ENCODE peak calls at places on chromosome 16, in seven cellular contexts. One of them, this sample, is unnamed.

GRCh38 chr16:80540516-80541305 is at the start of gene DYNLRB2:
- ATAC-seq in central memory CD8-positive, alpha-beta T cell: peak
- ATAC-seq in stimulated activated naive CD8-positive, alpha-beta T cell treated with anti-CD3 and anti-CD28 coated beads, Interleukin-15, Interleukin-2, amounts not matched to agents 100 U/mL and 50 U/mL, for 24 hours: peak
- ATAC-seq in left cardiac atrium: peak
- ATAC-seq in left colon: peak
- ATAC-seq in Panc1: peak
- ATAC-seq in activated CD8-positive, alpha-beta T cell treated with anti-CD3 and anti-CD28 coated beads, Interleukin-2, amount 10 ng/mL, durations not matched to agents 7 days and 5 days: peak
- ATAC-seq in this sample: peak

GRCh38 chr16:89686520-89687091 is at the start of gene CDK10:
- ATAC-seq in central memory CD8-positive, alpha-beta T cell: peak
- ATAC-seq in stimulated activated naive CD8-positive, alpha-beta T cell treated with anti-CD3 and anti-CD28 coated beads, Interleukin-15, Interleukin-2, amounts not matched to agents 100 U/mL and 50 U/mL, for 24 hours: peak
- ATAC-seq in left cardiac atrium: peak
- ATAC-seq in left colon: peak
- ATAC-seq in Panc1: peak
- ATAC-seq in activated CD8-positive, alpha-beta T cell treated with anti-CD3 and anti-CD28 coated beads, Interleukin-2, amount 10 ng/mL, durations not matched to agents 7 days and 5 days: peak
- ATAC-seq in this sample: peak

GRCh38 chr16:57634171-57634570 is 5.7 kb downstream of the ADGRG1 start:
- ATAC-seq in central memory CD8-positive, alpha-beta T cell: no peak
- ATAC-seq in stimulated activated naive CD8-positive, alpha-beta T cell treated with anti-CD3 and anti-CD28 coated beads, Interleukin-15, Interleukin-2, amounts not matched to agents 100 U/mL and 50 U/mL, for 24 hours: no peak
- ATAC-seq in left cardiac atrium: peak
- ATAC-seq in left colon: no peak
- ATAC-seq in Panc1: no peak
- ATAC-seq in activated CD8-positive, alpha-beta T cell treated with anti-CD3 and anti-CD28 coated beads, Interleukin-2, amount 10 ng/mL, durations not matched to agents 7 days and 5 days: no peak
- ATAC-seq in this sample: peak

GRCh38 chr16:57834936-57835335 is 32.6 kb upstream of the KIFC3 start:
- ATAC-seq in central memory CD8-positive, alpha-beta T cell: no peak
- ATAC-seq in stimulated activated naive CD8-positive, alpha-beta T cell treated with anti-CD3 and anti-CD28 coated beads, Interleukin-15, Interleukin-2, amounts not matched to agents 100 U/mL and 50 U/mL, for 24 hours: no peak
- ATAC-seq in left cardiac atrium: no peak
- ATAC-seq in left colon: no peak
- ATAC-seq in Panc1: no peak
- ATAC-seq in activated CD8-positive, alpha-beta T cell treated with anti-CD3 and anti-CD28 coated beads, Interleukin-2, amount 10 ng/mL, durations not matched to agents 7 days and 5 days: no peak
- ATAC-seq in this sample: peak

GRCh38 chr16:689175-689897 is 862 bp downstream of the WDR24 start:
- ATAC-seq in central memory CD8-positive, alpha-beta T cell: no peak
- ATAC-seq in stimulated activated naive CD8-positive, alpha-beta T cell treated with anti-CD3 and anti-CD28 coated beads, Interleukin-15, Interleukin-2, amounts not matched to agents 100 U/mL and 50 U/mL, for 24 hours: no peak
- ATAC-seq in left cardiac atrium: no peak
- ATAC-seq in left colon: peak
- ATAC-seq in Panc1: peak
- ATAC-seq in activated CD8-positive, alpha-beta T cell treated with anti-CD3 and anti-CD28 coated beads, Interleukin-2, amount 10 ng/mL, durations not matched to agents 7 days and 5 days: no peak
- ATAC-seq in this sample: peak

GRCh38 chr16:65816556-65816955 is 549.9 kb upstream of the CDH5 start:
- ATAC-seq in central memory CD8-positive, alpha-beta T cell: no peak
- ATAC-seq in stimulated activated naive CD8-positive, alpha-beta T cell treated with anti-CD3 and anti-CD28 coated beads, Interleukin-15, Interleukin-2, amounts not matched to agents 100 U/mL and 50 U/mL, for 24 hours: no peak
- ATAC-seq in left cardiac atrium: no peak
- ATAC-seq in left colon: no peak
- ATAC-seq in Panc1: no peak
- ATAC-seq in activated CD8-positive, alpha-beta T cell treated with anti-CD3 and anti-CD28 coated beads, Interleukin-2, amount 10 ng/mL, durations not matched to agents 7 days and 5 days: no peak
- ATAC-seq in this sample: no peak

GRCh38 chr16:23134274-23134673 is 15.0 kb downstream of the USP31 start:
- ATAC-seq in central memory CD8-positive, alpha-beta T cell: no peak
- ATAC-seq in stimulated activated naive CD8-positive, alpha-beta T cell treated with anti-CD3 and anti-CD28 coated beads, Interleukin-15, Interleukin-2, amounts not matched to agents 100 U/mL and 50 U/mL, for 24 hours: no peak
- ATAC-seq in left cardiac atrium: peak
- ATAC-seq in left colon: peak
- ATAC-seq in Panc1: no peak
- ATAC-seq in activated CD8-positive, alpha-beta T cell treated with anti-CD3 and anti-CD28 coated beads, Interleukin-2, amount 10 ng/mL, durations not matched to agents 7 days and 5 days: no peak
- ATAC-seq in this sample: peak

GRCh38 chr16:66901626-66902025 is 17.1 kb downstream of the CDH16 start:
- ATAC-seq in central memory CD8-positive, alpha-beta T cell: no peak
- ATAC-seq in stimulated activated naive CD8-positive, alpha-beta T cell treated with anti-CD3 and anti-CD28 coated beads, Interleukin-15, Interleukin-2, amounts not matched to agents 100 U/mL and 50 U/mL, for 24 hours: no peak
- ATAC-seq in left cardiac atrium: no peak
- ATAC-seq in left colon: no peak
- ATAC-seq in Panc1: no peak
- ATAC-seq in activated CD8-positive, alpha-beta T cell treated with anti-CD3 and anti-CD28 coated beads, Interleukin-2, amount 10 ng/mL, durations not matched to agents 7 days and 5 days: no peak
- ATAC-seq in this sample: no peak

GRCh38 chr16:23768581-23768980 is 13.8 kb downstream of the CHP2 start:
- ATAC-seq in central memory CD8-positive, alpha-beta T cell: no peak
- ATAC-seq in stimulated activated naive CD8-positive, alpha-beta T cell treated with anti-CD3 and anti-CD28 coated beads, Interleukin-15, Interleukin-2, amounts not matched to agents 100 U/mL and 50 U/mL, for 24 hours: no peak
- ATAC-seq in left cardiac atrium: no peak
- ATAC-seq in left colon: peak
- ATAC-seq in Panc1: no peak
- ATAC-seq in activated CD8-positive, alpha-beta T cell treated with anti-CD3 and anti-CD28 coated beads, Interleukin-2, amount 10 ng/mL, durations not matched to agents 7 days and 5 days: no peak
- ATAC-seq in this sample: no peak

GRCh38 chr16:17459903-17460521 is 10.7 kb downstream of the XYLT1 start:
- ATAC-seq in central memory CD8-positive, alpha-beta T cell: no peak
- ATAC-seq in stimulated activated naive CD8-positive, alpha-beta T cell treated with anti-CD3 and anti-CD28 coated beads, Interleukin-15, Interleukin-2, amounts not matched to agents 100 U/mL and 50 U/mL, for 24 hours: no peak
- ATAC-seq in left cardiac atrium: peak
- ATAC-seq in left colon: no peak
- ATAC-seq in Panc1: no peak
- ATAC-seq in activated CD8-positive, alpha-beta T cell treated with anti-CD3 and anti-CD28 coated beads, Interleukin-2, amount 10 ng/mL, durations not matched to agents 7 days and 5 days: no peak
- ATAC-seq in this sample: no peak

GRCh38 chr16:4915226-4915761 is 21.7 kb downstream of the PPL start:
- ATAC-seq in central memory CD8-positive, alpha-beta T cell: no peak
- ATAC-seq in stimulated activated naive CD8-positive, alpha-beta T cell treated with anti-CD3 and anti-CD28 coated beads, Interleukin-15, Interleukin-2, amounts not matched to agents 100 U/mL and 50 U/mL, for 24 hours: no peak
- ATAC-seq in left cardiac atrium: no peak
- ATAC-seq in left colon: no peak
- ATAC-seq in Panc1: peak
- ATAC-seq in activated CD8-positive, alpha-beta T cell treated with anti-CD3 and anti-CD28 coated beads, Interleukin-2, amount 10 ng/mL, durations not matched to agents 7 days and 5 days: no peak
- ATAC-seq in this sample: no peak

GRCh38 chr16:10646581-10647263 is 48.0 kb downstream of the TEKT5 start:
- ATAC-seq in central memory CD8-positive, alpha-beta T cell: no peak
- ATAC-seq in stimulated activated naive CD8-positive, alpha-beta T cell treated with anti-CD3 and anti-CD28 coated beads, Interleukin-15, Interleukin-2, amounts not matched to agents 100 U/mL and 50 U/mL, for 24 hours: no peak
- ATAC-seq in left cardiac atrium: no peak
- ATAC-seq in left colon: peak
- ATAC-seq in Panc1: no peak
- ATAC-seq in activated CD8-positive, alpha-beta T cell treated with anti-CD3 and anti-CD28 coated beads, Interleukin-2, amount 10 ng/mL, durations not matched to agents 7 days and 5 days: no peak
- ATAC-seq in this sample: no peak

GRCh38 chr16:30115238-30115637 is 1.9 kb upstream of the GDPD3 start:
- ATAC-seq in central memory CD8-positive, alpha-beta T cell: no peak
- ATAC-seq in stimulated activated naive CD8-positive, alpha-beta T cell treated with anti-CD3 and anti-CD28 coated beads, Interleukin-15, Interleukin-2, amounts not matched to agents 100 U/mL and 50 U/mL, for 24 hours: no peak
- ATAC-seq in left cardiac atrium: no peak
- ATAC-seq in left colon: peak
- ATAC-seq in Panc1: no peak
- ATAC-seq in activated CD8-positive, alpha-beta T cell treated with anti-CD3 and anti-CD28 coated beads, Interleukin-2, amount 10 ng/mL, durations not matched to agents 7 days and 5 days: no peak
- ATAC-seq in this sample: no peak

GRCh38 chr16:47395733-47396503 is 64.9 kb downstream of the ITFG1 start:
- ATAC-seq in central memory CD8-positive, alpha-beta T cell: no peak
- ATAC-seq in stimulated activated naive CD8-positive, alpha-beta T cell treated with anti-CD3 and anti-CD28 coated beads, Interleukin-15, Interleukin-2, amounts not matched to agents 100 U/mL and 50 U/mL, for 24 hours: no peak
- ATAC-seq in left cardiac atrium: no peak
- ATAC-seq in left colon: no peak
- ATAC-seq in Panc1: no peak
- ATAC-seq in activated CD8-positive, alpha-beta T cell treated with anti-CD3 and anti-CD28 coated beads, Interleukin-2, amount 10 ng/mL, durations not matched to agents 7 days and 5 days: no peak
- ATAC-seq in this sample: no peak

GRCh38 chr16:26594666-26595065 is 472.1 kb upstream of the C16orf82 start:
- ATAC-seq in central memory CD8-positive, alpha-beta T cell: no peak
- ATAC-seq in stimulated activated naive CD8-positive, alpha-beta T cell treated with anti-CD3 and anti-CD28 coated beads, Interleukin-15, Interleukin-2, amounts not matched to agents 100 U/mL and 50 U/mL, for 24 hours: no peak
- ATAC-seq in left cardiac atrium: no peak
- ATAC-seq in left colon: no peak
- ATAC-seq in Panc1: no peak
- ATAC-seq in activated CD8-positive, alpha-beta T cell treated with anti-CD3 and anti-CD28 coated beads, Interleukin-2, amount 10 ng/mL, durations not matched to agents 7 days and 5 days: no peak
- ATAC-seq in this sample: no peak

GRCh38 chr16:53495325-53495724 is 7.7 kb downstream of the AKTIP start:
- ATAC-seq in central memory CD8-positive, alpha-beta T cell: no peak
- ATAC-seq in stimulated activated naive CD8-positive, alpha-beta T cell treated with anti-CD3 and anti-CD28 coated beads, Interleukin-15, Interleukin-2, amounts not matched to agents 100 U/mL and 50 U/mL, for 24 hours: no peak
- ATAC-seq in left cardiac atrium: no peak
- ATAC-seq in left colon: no peak
- ATAC-seq in Panc1: no peak
- ATAC-seq in activated CD8-positive, alpha-beta T cell treated with anti-CD3 and anti-CD28 coated beads, Interleukin-2, amount 10 ng/mL, durations not matched to agents 7 days and 5 days: no peak
- ATAC-seq in this sample: peak

GRCh38 chr16:52725043-52725442 is 178.1 kb upstream of the TOX3 start:
- ATAC-seq in central memory CD8-positive, alpha-beta T cell: no peak
- ATAC-seq in stimulated activated naive CD8-positive, alpha-beta T cell treated with anti-CD3 and anti-CD28 coated beads, Interleukin-15, Interleukin-2, amounts not matched to agents 100 U/mL and 50 U/mL, for 24 hours: no peak
- ATAC-seq in left cardiac atrium: no peak
- ATAC-seq in left colon: no peak
- ATAC-seq in Panc1: no peak
- ATAC-seq in activated CD8-positive, alpha-beta T cell treated with anti-CD3 and anti-CD28 coated beads, Interleukin-2, amount 10 ng/mL, durations not matched to agents 7 days and 5 days: no peak
- ATAC-seq in this sample: no peak

GRCh38 chr16:671353-672131 is 3.6 kb downstream of the RHOT2 start:
- ATAC-seq in central memory CD8-positive, alpha-beta T cell: no peak
- ATAC-seq in stimulated activated naive CD8-positive, alpha-beta T cell treated with anti-CD3 and anti-CD28 coated beads, Interleukin-15, Interleukin-2, amounts not matched to agents 100 U/mL and 50 U/mL, for 24 hours: no peak
- ATAC-seq in left cardiac atrium: no peak
- ATAC-seq in left colon: no peak
- ATAC-seq in Panc1: no peak
- ATAC-seq in activated CD8-positive, alpha-beta T cell treated with anti-CD3 and anti-CD28 coated beads, Interleukin-2, amount 10 ng/mL, durations not matched to agents 7 days and 5 days: no peak
- ATAC-seq in this sample: no peak

GRCh38 chr16:13856398-13856797 is 63.6 kb upstream of the ERCC4 start:
- ATAC-seq in central memory CD8-positive, alpha-beta T cell: no peak
- ATAC-seq in stimulated activated naive CD8-positive, alpha-beta T cell treated with anti-CD3 and anti-CD28 coated beads, Interleukin-15, Interleukin-2, amounts not matched to agents 100 U/mL and 50 U/mL, for 24 hours: no peak
- ATAC-seq in left cardiac atrium: no peak
- ATAC-seq in left colon: no peak
- ATAC-seq in Panc1: no peak
- ATAC-seq in activated CD8-positive, alpha-beta T cell treated with anti-CD3 and anti-CD28 coated beads, Interleukin-2, amount 10 ng/mL, durations not matched to agents 7 days and 5 days: no peak
- ATAC-seq in this sample: no peak

GRCh38 chr16:22977294-22977697 is 163.3 kb downstream of the HS3ST2 start:
- ATAC-seq in central memory CD8-positive, alpha-beta T cell: no peak
- ATAC-seq in stimulated activated naive CD8-positive, alpha-beta T cell treated with anti-CD3 and anti-CD28 coated beads, Interleukin-15, Interleukin-2, amounts not matched to agents 100 U/mL and 50 U/mL, for 24 hours: no peak
- ATAC-seq in left cardiac atrium: no peak
- ATAC-seq in left colon: no peak
- ATAC-seq in Panc1: no peak
- ATAC-seq in activated CD8-positive, alpha-beta T cell treated with anti-CD3 and anti-CD28 coated beads, Interleukin-2, amount 10 ng/mL, durations not matched to agents 7 days and 5 days: no peak
- ATAC-seq in this sample: no peak

GRCh38 chr16:81841709-81842108 is 62.6 kb downstream of the PLCG2 start:
- ATAC-seq in central memory CD8-positive, alpha-beta T cell: peak
- ATAC-seq in stimulated activated naive CD8-positive, alpha-beta T cell treated with anti-CD3 and anti-CD28 coated beads, Interleukin-15, Interleukin-2, amounts not matched to agents 100 U/mL and 50 U/mL, for 24 hours: peak
- ATAC-seq in left cardiac atrium: no peak
- ATAC-seq in left colon: no peak
- ATAC-seq in Panc1: no peak
- ATAC-seq in activated CD8-positive, alpha-beta T cell treated with anti-CD3 and anti-CD28 coated beads, Interleukin-2, amount 10 ng/mL, durations not matched to agents 7 days and 5 days: peak
- ATAC-seq in this sample: no peak

GRCh38 chr16:1677339-1677738 is 740 bp upstream of the JPT2 start:
- ATAC-seq in central memory CD8-positive, alpha-beta T cell: no peak
- ATAC-seq in stimulated activated naive CD8-positive, alpha-beta T cell treated with anti-CD3 and anti-CD28 coated beads, Interleukin-15, Interleukin-2, amounts not matched to agents 100 U/mL and 50 U/mL, for 24 hours: no peak
- ATAC-seq in left cardiac atrium: no peak
- ATAC-seq in left colon: no peak
- ATAC-seq in Panc1: no peak
- ATAC-seq in activated CD8-positive, alpha-beta T cell treated with anti-CD3 and anti-CD28 coated beads, Interleukin-2, amount 10 ng/mL, durations not matched to agents 7 days and 5 days: no peak
- ATAC-seq in this sample: no peak

GRCh38 chr16:57987441-57988177 is 12.9 kb downstream of the ZNF319 start:
- ATAC-seq in central memory CD8-positive, alpha-beta T cell: no peak
- ATAC-seq in stimulated activated naive CD8-positive, alpha-beta T cell treated with anti-CD3 and anti-CD28 coated beads, Interleukin-15, Interleukin-2, amounts not matched to agents 100 U/mL and 50 U/mL, for 24 hours: no peak
- ATAC-seq in left cardiac atrium: no peak
- ATAC-seq in left colon: no peak
- ATAC-seq in Panc1: no peak
- ATAC-seq in activated CD8-positive, alpha-beta T cell treated with anti-CD3 and anti-CD28 coated beads, Interleukin-2, amount 10 ng/mL, durations not matched to agents 7 days and 5 days: no peak
- ATAC-seq in this sample: no peak

GRCh38 chr16:84449156-84450140 is 55.0 kb downstream of the MEAK7 start:
- ATAC-seq in central memory CD8-positive, alpha-beta T cell: no peak
- ATAC-seq in stimulated activated naive CD8-positive, alpha-beta T cell treated with anti-CD3 and anti-CD28 coated beads, Interleukin-15, Interleukin-2, amounts not matched to agents 100 U/mL and 50 U/mL, for 24 hours: no peak
- ATAC-seq in left cardiac atrium: no peak
- ATAC-seq in left colon: peak
- ATAC-seq in Panc1: no peak
- ATAC-seq in activated CD8-positive, alpha-beta T cell treated with anti-CD3 and anti-CD28 coated beads, Interleukin-2, amount 10 ng/mL, durations not matched to agents 7 days and 5 days: no peak
- ATAC-seq in this sample: no peak

GRCh38 chr16:59645194-59645593 is 911.1 kb upstream of the GOT2 start:
- ATAC-seq in central memory CD8-positive, alpha-beta T cell: no peak
- ATAC-seq in stimulated activated naive CD8-positive, alpha-beta T cell treated with anti-CD3 and anti-CD28 coated beads, Interleukin-15, Interleukin-2, amounts not matched to agents 100 U/mL and 50 U/mL, for 24 hours: no peak
- ATAC-seq in left cardiac atrium: no peak
- ATAC-seq in left colon: no peak
- ATAC-seq in Panc1: no peak
- ATAC-seq in activated CD8-positive, alpha-beta T cell treated with anti-CD3 and anti-CD28 coated beads, Interleukin-2, amount 10 ng/mL, durations not matched to agents 7 days and 5 days: no peak
- ATAC-seq in this sample: no peak

GRCh38 chr16:80114699-80115098 is 426.1 kb upstream of the DYNLRB2 start:
- ATAC-seq in central memory CD8-positive, alpha-beta T cell: no peak
- ATAC-seq in stimulated activated naive CD8-positive, alpha-beta T cell treated with anti-CD3 and anti-CD28 coated beads, Interleukin-15, Interleukin-2, amounts not matched to agents 100 U/mL and 50 U/mL, for 24 hours: no peak
- ATAC-seq in left cardiac atrium: no peak
- ATAC-seq in left colon: no peak
- ATAC-seq in Panc1: no peak
- ATAC-seq in activated CD8-positive, alpha-beta T cell treated with anti-CD3 and anti-CD28 coated beads, Interleukin-2, amount 10 ng/mL, durations not matched to agents 7 days and 5 days: no peak
- ATAC-seq in this sample: no peak